ENCODE peak calls at places on chromosomes 3 and 15, in ten cellular contexts. U is thoracic aorta, P is stomach, V is Panc1, J is GM06990, Q is BJ, S is endodermal cell, K is IMR-90, T is heart right ventricle, O is keratinocyte. E is an unnamed sample. For H3K36me3, the result is how much of the 10 kb centered on the place peaks cover.

GRCh38 chr3:178823556-178824229 is 247.9 kb downstream of the ZMAT3 start:
- DNase-seq in V (no peak), P (no peak), T (peak), J (no peak), S (no peak), U (no peak), K (no peak), O (no peak), Q (no peak), E (no peak)

GRCh38 chr15:54345301-54345700 is 367.1 kb downstream of the UNC13C start:
- DNase-seq in T (no peak), P (no peak), J (no peak), Q (no peak), U (no peak), K (no peak), V (no peak), S (no peak), O (no peak), E (no peak)

GRCh38 chr3:125957674-125958510 is 11.1 kb upstream of the ROPN1B start:
- DNase-seq in O (no peak), S (no peak), J (no peak), T (no peak), V (no peak), Q (no peak), K (no peak), U (no peak), P (no peak), E (no peak)

GRCh38 chr3:73559730-73560129 is 65.0 kb downstream of the PDZRN3 start:
- DNase-seq in P (no peak), O (no peak), S (no peak), T (no peak), V (no peak), Q (no peak), K (peak), J (no peak), U (no peak), E (no peak)

GRCh38 chr15:70023769-70024491 is 73.8 kb downstream of the TLE3 start:
- DNase-seq in T (peak), Q (peak), U (peak), V (no peak), P (peak), K (peak), J (no peak), O (no peak), S (peak), E (no peak)

GRCh38 chr3:123783811-123784210 is 100.3 kb downstream of the MYLK start:
- DNase-seq in T (no peak), P (no peak), S (no peak), K (no peak), V (no peak), J (no peak), U (no peak), Q (no peak), O (no peak), E (no peak)

GRCh38 chr3:119748996-119749395 is 32.9 kb upstream of the NR1I2 start:
- DNase-seq in T (no peak), O (no peak), K (no peak), U (no peak), P (no peak), S (no peak), Q (no peak), J (no peak), V (no peak), E (no peak)

GRCh38 chr3:45182915-45183881 is 37.0 kb upstream of the CDCP1 start:
- DNase-seq in P (peak), T (no peak), K (peak), Q (no peak), O (no peak), J (no peak), V (no peak), S (peak), U (no peak), E (peak)

DNA sequence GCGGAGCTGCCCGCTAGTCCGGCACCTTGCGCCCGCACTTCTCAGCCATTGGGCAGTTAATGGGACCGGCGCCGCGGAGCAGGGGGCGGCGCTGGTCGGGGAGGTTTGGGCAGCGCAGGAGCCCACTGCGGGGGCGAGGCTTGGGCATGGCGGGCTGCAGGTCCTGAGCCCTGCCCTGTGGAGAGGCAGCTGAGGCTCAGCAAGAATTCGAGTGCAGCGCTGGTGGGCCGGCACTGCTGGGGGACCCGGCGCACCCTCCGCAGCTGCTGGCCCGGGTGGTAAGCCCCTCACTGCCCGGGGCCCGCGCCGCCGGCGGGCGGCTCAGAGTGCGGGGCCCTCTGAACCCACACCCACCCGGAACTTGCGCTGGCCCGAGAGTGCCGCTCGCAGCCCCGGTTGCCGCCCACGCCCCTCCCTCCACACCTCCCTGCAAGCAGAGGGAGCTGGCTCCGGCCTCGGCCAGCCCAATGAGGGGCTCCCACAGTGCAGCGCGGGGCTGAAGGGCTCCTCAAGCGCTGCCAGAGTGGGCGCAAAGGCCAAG is 835.0 kb downstream of the TBL1XR1 start:
- DNase-seq in Q (no peak), K (no peak), T (no peak), J (no peak), P (no peak), U (no peak), S (peak), O (no peak), V (no peak), E (no peak)
- H3K4me3 ChIP-seq in Q (no peak), K (no peak), T (no peak), J (no peak), P (no peak), U (no peak), S (no peak), O (no peak), V (no peak), E (peak)

DNA sequence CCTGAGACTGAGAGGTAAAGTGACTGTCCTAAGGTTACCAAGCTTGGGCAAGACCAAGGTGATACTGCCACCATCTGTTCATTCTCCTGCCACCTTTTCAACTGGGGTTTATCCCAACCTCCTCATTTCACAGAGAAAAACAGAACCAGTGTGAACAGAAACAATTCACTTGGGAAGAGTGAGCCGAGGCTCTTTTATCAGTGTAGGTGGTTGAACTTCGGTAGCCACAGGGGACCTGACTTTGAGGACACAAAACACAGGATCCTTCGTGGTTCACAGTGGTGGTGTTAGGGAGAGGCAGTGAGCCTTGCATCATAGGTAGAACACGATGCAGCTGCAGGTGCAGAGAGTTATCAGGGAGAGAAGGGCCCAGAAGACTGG is 72.8 kb upstream of the ICE2 start:
- DNase-seq in Q (no peak), J (no peak), V (no peak), P (no peak), U (no peak), O (no peak), S (no peak), T (no peak), K (no peak), E (no peak)
- TF ChIP-seq CTCF in Q (no peak), J (peak), V (peak), P (no peak), U (no peak), O (peak), S (peak), T (no peak), K (no peak), E (no peak)

DNA sequence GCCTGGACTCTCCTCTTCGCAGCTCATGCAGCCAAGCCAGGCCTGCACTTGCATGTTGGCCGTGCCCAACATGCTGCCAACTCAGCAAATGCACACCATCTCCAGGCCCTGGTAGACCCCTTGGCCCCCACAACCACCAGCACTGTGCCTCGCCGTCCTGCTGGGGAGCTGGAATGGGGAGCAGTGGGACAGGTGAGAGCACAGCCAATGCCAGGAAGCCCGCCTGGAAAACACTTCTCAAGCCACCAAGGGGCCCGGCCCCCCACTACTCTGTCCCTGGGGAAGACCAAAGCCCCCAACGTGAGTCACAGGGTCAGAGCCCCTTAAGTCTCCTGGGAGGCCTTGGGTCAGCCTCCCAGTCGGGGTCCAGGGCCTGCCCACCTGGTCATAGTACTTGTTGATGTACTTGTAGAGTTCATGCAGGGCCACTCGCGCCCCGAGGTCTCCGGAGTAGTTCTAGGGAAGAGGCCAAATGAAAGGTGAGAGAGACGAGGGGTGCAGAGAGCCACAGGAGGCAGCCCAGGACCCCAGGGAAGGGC is 24.5 kb downstream of the PLXNB1 start:
- DNase-seq in P (peak), J (no peak), V (no peak), S (no peak), Q (no peak), T (no peak), O (no peak), K (no peak), U (no peak), E (no peak)
- H3K36me3 ChIP-seq in P (half or more), J (under half), V (under half), S (half or more), Q (under half), T (under half), O (half or more), K (half or more), U (under half), E (under half)

GRCh38 chr3:160773722-160774121 is 17.7 kb downstream of the PPM1L start:
- DNase-seq in J (no peak), S (no peak), K (no peak), O (no peak), T (no peak), P (no peak), V (no peak), U (no peak), Q (no peak), E (no peak)

GRCh38 chr3:160768918-160769317 is 12.9 kb downstream of the PPM1L start:
- DNase-seq in Q (no peak), K (no peak), V (no peak), S (no peak), P (no peak), U (no peak), T (no peak), J (no peak), O (no peak), E (no peak)

GRCh38 chr3:160778480-160778879 is 22.4 kb downstream of the PPM1L start:
- DNase-seq in J (no peak), V (no peak), T (no peak), S (no peak), U (no peak), P (no peak), Q (no peak), O (no peak), K (no peak), E (no peak)

GRCh38 chr3:160771811-160772459 is 15.9 kb downstream of the PPM1L start:
- DNase-seq in P (no peak), J (no peak), K (no peak), S (no peak), T (no peak), U (no peak), V (no peak), Q (no peak), O (no peak), E (no peak)

DNA sequence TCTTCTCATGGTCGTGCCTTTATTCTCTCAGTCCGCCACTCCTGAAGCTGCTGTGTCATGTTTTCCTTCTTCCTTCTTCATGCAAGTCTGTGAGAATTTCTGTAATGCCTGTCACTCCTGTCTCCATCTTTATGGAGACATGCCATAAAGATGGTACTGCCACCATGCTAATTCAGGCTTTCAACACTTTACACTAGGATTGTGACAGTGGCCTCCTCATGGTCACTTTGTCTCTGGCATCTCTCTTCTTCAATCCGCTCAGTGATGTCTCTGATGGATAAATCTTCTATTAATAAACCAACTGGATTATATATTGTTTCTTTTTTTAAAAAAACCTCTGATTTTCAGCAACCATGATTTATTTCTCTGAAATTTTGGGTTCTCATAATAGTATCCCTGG is 18.1 kb downstream of the PPM1L start:
- DNase-seq in J (no peak), U (no peak), P (no peak), V (no peak), K (no peak), T (no peak), Q (no peak), S (no peak), O (no peak), E (no peak)
- H3K4me3 ChIP-seq in J (no peak), U (no peak), P (no peak), V (no peak), K (no peak), T (no peak), Q (no peak), S (no peak), O (no peak), E (no peak)

GRCh38 chr3:27723803-27724458 is 1.8 kb upstream of the EOMES start:
- DNase-seq in T (no peak), U (no peak), K (no peak), P (no peak), V (no peak), J (no peak), S (peak), O (no peak), Q (no peak), E (no peak)

GRCh38 chr3:27722957-27723802 is 1.1 kb upstream of the EOMES start:
- DNase-seq in T (no peak), S (peak), V (no peak), J (no peak), U (no peak), P (no peak), O (no peak), Q (no peak), K (no peak), E (no peak)

GRCh38 chr3:27720029-27720518 is 2.0 kb downstream of the EOMES start:
- DNase-seq in J (no peak), S (peak), K (no peak), P (no peak), O (no peak), U (no peak), T (no peak), Q (no peak), V (no peak), E (no peak)

GRCh38 chr3:27720899-27721716 is 1.0 kb downstream of the EOMES start:
- DNase-seq in P (no peak), T (no peak), K (no peak), S (peak), Q (no peak), U (no peak), V (no peak), J (peak), O (no peak), E (no peak)

DNA sequence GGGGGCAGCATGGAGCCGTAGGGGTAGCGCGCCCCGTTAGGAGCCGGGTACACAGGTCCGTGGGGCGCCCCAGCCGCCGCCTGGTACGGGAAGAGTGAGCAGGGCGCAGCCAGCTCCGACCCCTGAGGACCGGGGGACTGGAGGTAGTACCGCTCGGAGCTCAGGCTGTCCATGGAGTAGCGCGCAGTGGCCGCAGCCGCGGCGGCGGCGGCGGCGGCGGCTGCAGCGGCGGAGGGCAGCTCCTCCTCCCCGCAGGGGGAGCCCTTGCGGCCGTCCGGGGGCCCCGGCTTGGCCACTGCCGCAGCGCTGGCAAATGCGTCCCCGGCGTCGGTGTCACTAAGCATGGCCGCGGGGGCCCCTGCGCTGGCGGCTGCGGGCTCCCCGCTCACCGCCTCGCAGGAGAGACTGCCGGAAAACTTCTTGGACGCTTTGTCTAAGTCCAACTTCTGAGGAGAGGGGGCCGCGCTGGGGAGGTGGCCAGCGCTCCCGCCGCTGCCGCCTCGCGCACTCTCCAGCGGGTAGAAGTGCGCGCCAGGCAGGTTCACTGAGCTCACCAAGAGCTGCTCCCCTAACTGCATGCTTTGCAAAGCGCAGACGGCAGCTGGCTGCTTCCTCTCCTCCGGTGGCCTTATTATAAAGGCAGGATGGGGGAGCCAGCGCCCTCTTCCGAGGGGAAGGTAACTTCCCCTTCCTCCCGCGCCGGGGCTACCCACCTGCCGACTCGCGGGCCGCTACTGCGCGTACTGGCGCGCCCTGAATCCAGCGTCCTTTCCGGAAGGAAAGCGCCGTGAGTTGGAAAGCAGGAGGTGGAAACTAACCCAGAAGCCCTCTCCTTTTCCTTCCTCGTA is at the start of gene EOMES:
- DNase-seq in T (no peak), P (peak), S (peak), K (no peak), J (peak), O (no peak), V (no peak), U (no peak), Q (no peak), E (no peak)
- TF ChIP-seq CTCF in T (peak), P (no peak), S (peak), K (no peak), J (peak), O (peak), V (peak), U (no peak), Q (peak), E (peak)

GRCh38 chr3:154314152-154314551 is 10.1 kb downstream of the DHX36 start:
- DNase-seq in J (no peak), K (no peak), V (no peak), O (no peak), S (no peak), U (no peak), Q (no peak), P (no peak), T (no peak), E (no peak)

GRCh38 chr3:154307363-154307762 is 16.9 kb downstream of the DHX36 start:
- DNase-seq in K (no peak), J (no peak), O (no peak), T (no peak), U (no peak), S (no peak), Q (no peak), P (no peak), V (no peak), E (no peak)

GRCh38 chr3:154304936-154305335 is 19.4 kb downstream of the DHX36 start:
- DNase-seq in O (no peak), V (no peak), K (no peak), Q (no peak), T (no peak), P (no peak), U (no peak), S (no peak), J (no peak), E (no peak)

GRCh38 chr3:154310840-154311239 is 13.4 kb downstream of the DHX36 start:
- DNase-seq in K (peak), P (no peak), U (no peak), T (no peak), J (no peak), Q (no peak), S (no peak), V (no peak), O (no peak), E (no peak)
- H3K36me3 ChIP-seq in K (under half), P (half or more), U (under half), T (under half), J (under half), Q (under half), S (half or more), V (half or more), O (under half), E (under half)

GRCh38 chr15:40305281-40305680 is 2.5 kb downstream of the PLCB2 start:
- DNase-seq in K (no peak), V (no peak), S (no peak), P (no peak), T (no peak), J (no peak), U (no peak), Q (no peak), O (no peak), E (no peak)
- H3K4me3 ChIP-seq in K (no peak), V (no peak), S (no peak), P (no peak), T (no peak), J (no peak), U (no peak), Q (no peak), O (no peak), E (no peak)

GRCh38 chr15:39640665-39641064 is 59.8 kb downstream of the THBS1 start:
- DNase-seq in P (no peak), J (no peak), O (no peak), Q (no peak), K (no peak), T (no peak), S (no peak), V (no peak), U (no peak), E (no peak)
- TF ChIP-seq CTCF in P (no peak), J (no peak), O (no peak), Q (no peak), K (no peak), T (no peak), S (no peak), V (no peak), U (no peak), E (no peak)

GRCh38 chr15:81362790-81363189 is 11.2 kb downstream of the TMC3 start:
- DNase-seq in K (no peak), O (no peak), Q (no peak), U (no peak), J (no peak), S (no peak), V (no peak), P (no peak), T (no peak), E (no peak)
- H3K36me3 ChIP-seq in K (under half), O (under half), Q (under half), U (under half), J (under half), S (under half), V (under half), P (under half), T (under half), E (under half)